ENCODE peak calls at places on chromosomes 4 and X, in eight cellular contexts. G is stimulated activated CD4-positive, alpha-beta T cell treated with anti-CD3 and anti-CD28 coated beads, Interleukin-1b, Interleukin-23, amount 100 ng/mL, for 24 hours; N is activated CD8-positive, alpha-beta memory T cell treated with anti-CD3 and anti-CD28 coated beads for 48 hours; U is heart left ventricle; M is NB4; I is substantia nigra; Q is cardiac fibroblast; Z is posterior cingulate gyrus. E is an unnamed sample.
A peak's percentile ranks its signal among the peaks of the same experiment; 100 is the strongest.

GRCh38 chr4:114028071-114028470 is 48.6 kb upstream of the ARSJ start:
- DNase-seq in Q (peak; percentile 23), N (no peak), M (no peak), G (no peak), I (no peak), Z (no peak), U (no peak), E (no peak)

GRCh38 chrX:124256209-124256608 is 76.3 kb upstream of the TEX13D start:
- DNase-seq in I (no peak), G (no peak), U (no peak), M (no peak), Z (no peak), N (no peak), Q (peak; percentile 1), E (no peak)

GRCh38 chr4:43776371-43776770 is 672.2 kb downstream of the KCTD8 start:
- DNase-seq in Z (no peak), M (peak; percentile 29), U (no peak), I (no peak), G (no peak), Q (peak; percentile 5), N (no peak), E (no peak)

GRCh38 chr4:41069838-41070237 is 144.5 kb downstream of the APBB2 start:
- DNase-seq in Z (no peak), N (no peak), U (no peak), M (no peak), Q (no peak), I (no peak), G (no peak), E (peak; percentile 64)

GRCh38 chr4:87843936-87844335 is 11.2 kb downstream of the MEPE start:
- DNase-seq in G (no peak), U (no peak), N (no peak), I (no peak), Z (no peak), M (peak; percentile 92), Q (peak; percentile 77), E (peak; percentile 25)

GRCh38 chrX:103418811-103419210 is 42.5 kb downstream of the BEX3 start:
- DNase-seq in N (no peak), G (no peak), Q (peak; percentile 65), U (no peak), M (no peak), Z (no peak), I (no peak), E (no peak)

GRCh38 chr4:164379694-164380093 is 374.2 kb upstream of the SMIM31 start:
- DNase-seq in I (no peak), G (no peak), Z (no peak), Q (no peak), U (no peak), M (no peak), N (no peak), E (no peak)

GRCh38 chr4:59994118-59994517 is 1206.0 kb upstream of the ADGRL3 start:
- DNase-seq in I (no peak), U (no peak), N (no peak), Q (no peak), M (peak; percentile 1), Z (no peak), G (no peak), E (no peak)

GRCh38 chr4:86757468-86757867 is 91.7 kb downstream of the SLC10A6 start:
- DNase-seq in Z (no peak), M (no peak), U (no peak), I (no peak), Q (no peak), G (no peak), N (no peak), E (no peak)

GRCh38 chr4:14125375-14126129 is 498.0 kb upstream of the BOD1L1 start:
- DNase-seq in I (no peak), N (no peak), Z (no peak), M (peak; percentile 69), U (no peak), Q (no peak), G (no peak), E (no peak)

GRCh38 chrX:18377802-18378201 is 23.3 kb upstream of the SCML2 start:
- DNase-seq in Z (no peak), M (peak; percentile 48), G (no peak), I (no peak), U (no peak), N (no peak), Q (peak; percentile 34), E (peak; percentile 42)

GRCh38 chrX:130840345-130840744 is 62.7 kb downstream of the ENOX2 start:
- DNase-seq in Z (no peak), U (no peak), N (no peak), Q (no peak), G (no peak), I (no peak), M (no peak), E (no peak)

GRCh38 chr4:7552466-7552865 is 117.7 kb upstream of the PSAPL1 start:
- DNase-seq in U (no peak), Z (peak; percentile 26), N (no peak), M (no peak), I (no peak), Q (no peak), G (no peak), E (no peak)

GRCh38 chr4:140940589-140940988 is 184.4 kb upstream of the TBC1D9 start:
- DNase-seq in M (no peak), G (no peak), Q (no peak), I (no peak), N (no peak), Z (no peak), U (no peak), E (no peak)

GRCh38 chr4:85965529-85965928 is 394.3 kb downstream of the MAPK10 start:
- DNase-seq in Q (no peak), N (no peak), U (no peak), G (no peak), M (no peak), Z (no peak), I (no peak), E (no peak)

GRCh38 chr4:184163813-184164212 is 53.9 kb downstream of the ENPP6 start:
- DNase-seq in G (no peak), U (peak; percentile 50), Q (peak; percentile 34), M (peak; percentile 60), N (no peak), I (peak; percentile 48), Z (peak; percentile 93), E (peak; percentile 19)

GRCh38 chr4:4402966-4403365 is 16.1 kb downstream of the NSG1 start:
- DNase-seq in Q (no peak), I (no peak), G (no peak), M (no peak), U (no peak), N (no peak), Z (peak; percentile 66), E (no peak)

GRCh38 chrX:20159811-20160385 is 18.3 kb upstream of the EIF1AX start:
- DNase-seq in M (no peak), G (no peak), Z (no peak), U (no peak), I (no peak), Q (no peak), N (no peak), E (no peak)

GRCh38 chr4:124711469-124712416 is 789 bp downstream of the ANKRD50 start:
- DNase-seq in G (no peak), U (peak; percentile 34), Z (peak; percentile 79), Q (peak; percentile 82), N (no peak), M (peak; percentile 80), I (peak; percentile 44), E (peak; percentile 32)

GRCh38 chr4:116321471-116321870 is 763.9 kb downstream of the TRAM1L1 start:
- DNase-seq in N (no peak), I (no peak), U (no peak), G (no peak), Q (no peak), Z (no peak), M (no peak), E (no peak)

GRCh38 chr4:165379662-165380061 is 854 bp downstream of the CPE start:
- DNase-seq in I (no peak), G (no peak), U (peak; percentile 24), M (no peak), Q (peak; percentile 21), N (no peak), Z (peak; percentile 72), E (no peak)

GRCh38 chr4:116877069-116877468 is 208.3 kb downstream of the TRAM1L1 start:
- DNase-seq in M (no peak), U (no peak), Z (no peak), Q (no peak), N (no peak), I (no peak), G (no peak), E (no peak)

GRCh38 chr4:138311771-138312535 is 69.8 kb upstream of the SLC7A11 start:
- DNase-seq in Q (peak; percentile 48), N (no peak), U (no peak), Z (no peak), G (no peak), I (no peak), M (no peak), E (no peak)

GRCh38 chr4:152990471-152991131 is 54.5 kb downstream of the FHDC1 start:
- DNase-seq in Z (no peak), U (no peak), G (no peak), Q (no peak), I (no peak), M (no peak), N (no peak), E (no peak)

GRCh38 chr4:144734522-144734921 is 88.6 kb downstream of the HHIP start:
- DNase-seq in M (no peak), G (no peak), Q (peak; percentile 19), N (no peak), I (no peak), Z (no peak), U (no peak), E (no peak)

GRCh38 chr4:10783351-10783750 is 98.8 kb upstream of the CLNK start:
- DNase-seq in M (no peak), N (no peak), I (no peak), U (no peak), Z (no peak), G (no peak), Q (peak; percentile 23), E (no peak)

GRCh38 chr4:156838761-156839160 is 132.8 kb downstream of the PDGFC start:
- DNase-seq in M (no peak), Z (no peak), G (no peak), N (no peak), I (no peak), Q (peak; percentile 27), U (no peak), E (no peak)

GRCh38 chr4:140931904-140932303 is 175.7 kb upstream of the TBC1D9 start:
- DNase-seq in Z (no peak), I (no peak), Q (no peak), N (no peak), G (no peak), M (no peak), U (no peak), E (no peak)

GRCh38 chr4:55468724-55469123 is 73.0 kb downstream of the TMEM165 start:
- DNase-seq in Z (no peak), Q (peak; percentile 29), N (no peak), U (no peak), M (peak; percentile 6), G (no peak), I (no peak), E (no peak)

GRCh38 chr4:184021389-184021788 is 116.3 kb downstream of the STOX2 start:
- DNase-seq in M (no peak), N (no peak), Z (no peak), U (no peak), I (no peak), Q (no peak), G (no peak), E (no peak)

GRCh38 chrX:136954930-136955329 is 74.4 kb upstream of the RBMX start:
- DNase-seq in Q (peak; percentile 60), U (no peak), G (no peak), I (no peak), Z (no peak), M (peak; percentile 50), N (no peak), E (peak; percentile 0)